ENCODE peak calls at places on chromosomes 7 and 10, in five cellular contexts. D is cardiac muscle cell, W is left ventricle myocardium inferior, T is H9, L is A673. Q is an unnamed sample.
A peak's percentile ranks its signal among the peaks of the same experiment; 100 is the strongest.

GRCh38 chr10:49381111-49381900 is 14.6 kb downstream of the DRGX start:
- DNase-seq in T (no peak), W (no peak), L (no peak), D (no peak), Q (no peak)

GRCh38 chr10:59561397-59562121 is 148.1 kb downstream of the SLC16A9 start:
- DNase-seq in T (no peak), D (peak; percentile 56), L (no peak), W (no peak), Q (no peak)

GRCh38 chr10:114491933-114492332 is 87.6 kb upstream of the AFAP1L2 start:
- DNase-seq in L (no peak), W (no peak), T (no peak), D (no peak), Q (no peak)

GRCh38 chr7:140033036-140033435 is 29.7 kb downstream of the PARP12 start:
- DNase-seq in D (no peak), L (no peak), T (no peak), W (no peak), Q (no peak)

GRCh38 chr10:119270893-119271361 is 63.6 kb downstream of the GRK5 start:
- DNase-seq in L (no peak), W (peak; percentile 87), D (peak; percentile 85), T (no peak), Q (peak; percentile 72)

GRCh38 chr7:18378989-18379605 is 116.5 kb upstream of the HDAC9 start:
- DNase-seq in W (no peak), D (no peak), T (no peak), L (no peak), Q (no peak)

GRCh38 chr10:8325015-8325414 is 270.5 kb downstream of the GATA3 start:
- DNase-seq in W (no peak), D (no peak), L (no peak), T (no peak), Q (no peak)

GRCh38 chr10:129605986-129606518 is 139.0 kb downstream of the MGMT start:
- DNase-seq in W (no peak), L (peak; percentile 55), T (no peak), D (no peak), Q (no peak)

GRCh38 chr7:137074386-137075030 is 206.1 kb downstream of the CHRM2 start:
- DNase-seq in L (no peak), D (peak; percentile 43), T (no peak), W (no peak), Q (no peak)

GRCh38 chr7:26321440-26321839 is 29.8 kb downstream of the SNX10 start:
- DNase-seq in T (no peak), W (no peak), D (no peak), L (no peak), Q (no peak)

GRCh38 chr7:88219781-88220747 is at the start of gene SRI:
- DNase-seq in W (peak; percentile 88), D (peak; percentile 91), L (peak; percentile 92), T (peak; percentile 82), Q (peak; percentile 90)

GRCh38 chr10:33914746-33915145 is 580.3 kb upstream of the NRP1 start:
- DNase-seq in W (no peak), D (no peak), L (no peak), T (no peak), Q (no peak)

GRCh38 chr10:58697691-58698090 is 185.0 kb downstream of the BICC1 start:
- DNase-seq in L (peak; percentile 10), D (no peak), W (no peak), T (no peak), Q (no peak)

GRCh38 chr10:86900955-86901354 is 56.5 kb downstream of the MMRN2 start:
- DNase-seq in D (peak; percentile 92), T (no peak), L (no peak), W (peak; percentile 83), Q (peak; percentile 85)

GRCh38 chr10:58546722-58547121 is 34.0 kb downstream of the BICC1 start:
- DNase-seq in T (no peak), W (no peak), L (no peak), D (no peak), Q (no peak)

GRCh38 chr10:47016564-47016963 is 105.3 kb downstream of the PTPN20 start:
- DNase-seq in L (no peak), T (peak; percentile 22), W (no peak), D (no peak), Q (no peak)

GRCh38 chr10:98261436-98262277 is 6.3 kb downstream of the LOXL4 start:
- DNase-seq in W (no peak), L (no peak), D (no peak), T (no peak), Q (no peak)

GRCh38 chr10:62036186-62037081 is 134.9 kb downstream of the ARID5B start:
- DNase-seq in D (no peak), T (peak; percentile 50), L (no peak), W (no peak), Q (no peak)

GRCh38 chr7:45564886-45565455 is 9.2 kb upstream of the ADCY1 start:
- DNase-seq in T (no peak), D (no peak), L (no peak), W (no peak), Q (no peak)

GRCh38 chr10:548212-548897 is 141.1 kb downstream of the DIP2C start:
- DNase-seq in L (no peak), T (no peak), D (no peak), W (no peak), Q (peak; percentile 35)

GRCh38 chr7:33677556-33677955 is 227.8 kb upstream of the BMPER start:
- DNase-seq in D (peak; percentile 50), T (no peak), W (no peak), L (no peak), Q (no peak)

GRCh38 chr10:33193867-33194521 is 140.5 kb downstream of the NRP1 start:
- DNase-seq in L (peak; percentile 50), W (no peak), D (peak; percentile 65), T (no peak), Q (peak; percentile 64)

GRCh38 chr10:91006001-91006751 is 85.3 kb upstream of the ANKRD1 start:
- DNase-seq in L (peak; percentile 69), D (peak; percentile 81), T (no peak), W (no peak), Q (peak; percentile 56)

GRCh38 chr10:77498210-77498609 is 139.4 kb downstream of the KCNMA1 start:
- DNase-seq in T (no peak), L (no peak), W (no peak), D (no peak), Q (no peak)

GRCh38 chr10:77496941-77497420 is 140.6 kb downstream of the KCNMA1 start:
- DNase-seq in W (no peak), D (no peak), L (no peak), T (no peak), Q (peak; percentile 25)

GRCh38 chr10:77494789-77495541 is 142.6 kb downstream of the KCNMA1 start:
- DNase-seq in T (no peak), L (no peak), W (no peak), D (no peak), Q (no peak)

GRCh38 chr10:77498829-77499228 is 138.8 kb downstream of the KCNMA1 start:
- DNase-seq in T (no peak), L (no peak), D (no peak), W (no peak), Q (no peak)

GRCh38 chr10:77497748-77498147 is 139.9 kb downstream of the KCNMA1 start:
- DNase-seq in L (no peak), W (no peak), D (no peak), T (no peak), Q (peak; percentile 23)
- H3K4me1 ChIP-seq in L (no peaks in the 10 kb centered on the region), W (no peaks in the 10 kb centered on the region), D (no peaks in the 10 kb centered on the region), T (no peaks in the 10 kb centered on the region), Q (peaks cover 32% of the 10 kb centered on the region)

GRCh38 chr7:42924223-42924877 is 7.6 kb downstream of the PSMA2 start:
- DNase-seq in W (no peak), T (no peak), L (no peak), D (no peak), Q (no peak)
- H3K4me1 ChIP-seq in W (peaks cover 20% of the 10 kb centered on the region), T (no peaks in the 10 kb centered on the region), L (peaks cover 5% of the 10 kb centered on the region), D (no peaks in the 10 kb centered on the region), Q (peaks cover 3% of the 10 kb centered on the region)

DNA sequence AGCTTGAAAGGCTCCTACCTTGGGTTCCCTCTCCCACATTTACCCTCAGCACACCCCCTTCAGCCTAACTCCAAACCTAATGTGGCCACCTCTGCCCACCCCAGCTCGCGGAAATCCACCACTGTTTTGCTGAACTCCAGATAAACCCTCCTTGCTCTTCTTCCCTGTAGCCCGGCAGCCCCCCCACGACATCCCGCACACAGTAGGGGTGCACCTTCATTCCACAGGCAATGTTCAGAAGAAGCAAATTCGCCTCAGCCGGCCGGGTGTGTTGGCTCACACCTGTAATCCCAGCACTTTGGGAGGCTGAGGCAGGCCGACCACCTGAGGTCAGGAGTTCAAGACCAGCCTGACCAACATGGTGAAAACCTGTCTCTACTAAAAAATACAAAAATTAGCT is 17.4 kb downstream of the CTBP2 start:
- DNase-seq in T (no peak), W (no peak), L (no peak), D (no peak), Q (no peak)
- H3K4me1 ChIP-seq in T (peaks cover 15% of the 10 kb centered on the region), W (peaks cover 88% of the 10 kb centered on the region), L (peaks cover 29% of the 10 kb centered on the region), D (peaks cover 36% of the 10 kb centered on the region), Q (peaks cover 7% of the 10 kb centered on the region)

DNA sequence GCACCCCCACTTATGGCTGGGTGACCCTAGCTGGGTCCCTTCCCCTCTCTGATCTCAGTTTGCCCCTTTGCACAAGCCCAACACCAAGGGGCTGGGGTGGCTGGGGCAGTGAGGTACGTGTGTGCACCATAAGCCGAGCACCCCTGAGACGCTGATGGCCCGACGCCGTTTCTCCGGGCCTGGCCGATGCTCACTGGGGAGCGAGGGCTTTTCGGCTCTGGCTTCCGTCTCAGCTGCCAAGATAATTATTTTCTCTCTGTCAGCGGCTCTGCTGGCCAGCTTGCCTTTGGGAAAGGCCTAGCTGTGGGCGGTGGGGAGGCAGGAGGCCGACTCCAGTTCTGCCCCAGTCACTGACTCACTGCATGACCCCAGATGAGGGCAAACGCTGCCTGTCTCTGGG is 91.0 kb downstream of the ZMIZ1 start:
- DNase-seq in L (no peak), W (peak; percentile 76), D (peak; percentile 85), T (no peak), Q (peak; percentile 94)
- H3K4me1 ChIP-seq in L (peaks cover 18% of the 10 kb centered on the region), W (peaks cover 100% of the 10 kb centered on the region), D (peaks cover 53% of the 10 kb centered on the region), T (peaks cover 21% of the 10 kb centered on the region), Q (peaks cover 90% of the 10 kb centered on the region)

GRCh38 chr7:41933427-41933826 is 230.5 kb upstream of the INHBA start:
- DNase-seq in T (no peak), L (no peak), W (no peak), D (no peak), Q (no peak)
- H3K4me1 ChIP-seq in T (no peaks in the 10 kb centered on the region), L (no peaks in the 10 kb centered on the region), W (no peaks in the 10 kb centered on the region), D (no peaks in the 10 kb centered on the region), Q (no peaks in the 10 kb centered on the region)